ENCODE peak calls at places on chromosome 5, in ten cellular contexts. U, F, O, M, A, R, D, P, Z and C are unnamed samples.

GRCh38 chr5:153523831-153524230 is 33.4 kb downstream of the GRIA1 start:
- DNase-seq in P (no peak), U (peak), A (no peak), D (no peak), O (no peak), M (no peak), Z (peak), F (peak), R (no peak), C (no peak)

GRCh38 chr5:133544346-133544745 is 68.0 kb downstream of the FSTL4 start:
- DNase-seq in U (no peak), P (no peak), R (no peak), A (no peak), D (no peak), Z (no peak), F (no peak), O (no peak), M (no peak), C (no peak)

GRCh38 chr5:1336106-1336561 is 8.8 kb downstream of the CLPTM1L start:
- DNase-seq in R (no peak), A (no peak), P (no peak), O (no peak), F (no peak), M (no peak), D (no peak), U (no peak), Z (no peak), C (no peak)

GRCh38 chr5:77321793-77322394 is 111.4 kb downstream of the PDE8B start:
- DNase-seq in Z (no peak), P (no peak), D (no peak), F (no peak), M (peak), O (no peak), R (no peak), A (no peak), U (no peak), C (peak)

GRCh38 chr5:142527664-142528295 is 158.1 kb downstream of the FGF1 start:
- DNase-seq in D (no peak), F (no peak), U (no peak), R (no peak), P (no peak), Z (no peak), M (no peak), O (no peak), A (no peak), C (no peak)

GRCh38 chr5:175214152-175214551 is 229.8 kb downstream of the DRD1 start:
- DNase-seq in Z (peak), R (no peak), O (no peak), U (peak), M (no peak), P (no peak), A (peak), F (peak), D (peak), C (no peak)

GRCh38 chr5:80153586-80154126 is 102.2 kb downstream of the SERINC5 start:
- DNase-seq in R (peak), M (no peak), A (no peak), Z (no peak), D (no peak), P (no peak), O (no peak), U (no peak), F (no peak), C (no peak)

GRCh38 chr5:175572922-175573321 is 84.9 kb upstream of the HRH2 start:
- DNase-seq in D (no peak), U (peak), R (no peak), Z (peak), P (no peak), M (no peak), F (peak), A (no peak), O (no peak), C (no peak)

GRCh38 chr5:154644745-154645411 is 110.3 kb upstream of the LARP1 start:
- DNase-seq in M (no peak), D (no peak), O (no peak), F (no peak), Z (no peak), A (no peak), R (no peak), P (no peak), U (no peak), C (no peak)

GRCh38 chr5:169728418-169728817 is 91.3 kb downstream of the DOCK2 start:
- DNase-seq in D (no peak), R (no peak), Z (no peak), O (no peak), A (no peak), P (no peak), M (no peak), U (no peak), F (no peak), C (no peak)

GRCh38 chr5:137146402-137146889 is 352.7 kb downstream of the SPOCK1 start:
- DNase-seq in U (peak), R (no peak), F (peak), Z (peak), D (no peak), P (no peak), A (peak), O (no peak), M (no peak), C (no peak)

GRCh38 chr5:149456597-149457392 is 77.7 kb upstream of the IL17B start:
- DNase-seq in M (no peak), O (no peak), Z (peak), A (no peak), R (no peak), D (no peak), U (no peak), F (no peak), P (no peak), C (no peak)

GRCh38 chr5:62284946-62285891 is 20.8 kb upstream of the KIF2A start:
- DNase-seq in A (no peak), M (no peak), U (no peak), R (no peak), O (peak), P (no peak), F (no peak), D (no peak), Z (no peak), C (no peak)

GRCh38 chr5:66949066-66949465 is 247.5 kb downstream of the CD180 start:
- DNase-seq in D (no peak), U (no peak), F (no peak), O (no peak), A (no peak), Z (no peak), M (no peak), R (no peak), P (no peak), C (no peak)

GRCh38 chr5:175590471-175590881 is 67.4 kb upstream of the HRH2 start:
- DNase-seq in F (peak), P (no peak), Z (peak), O (no peak), R (peak), A (peak), D (no peak), U (peak), M (no peak), C (no peak)

GRCh38 chr5:139765409-139766217 is 30.0 kb upstream of the PSD2 start:
- DNase-seq in O (peak), A (peak), Z (peak), D (peak), R (peak), M (peak), U (peak), P (peak), F (peak), C (peak)

GRCh38 chr5:57042524-57042931 is 90.6 kb upstream of the MIER3 start:
- DNase-seq in Z (no peak), M (no peak), A (no peak), R (no peak), U (no peak), D (no peak), P (no peak), F (no peak), O (no peak), C (no peak)

GRCh38 chr5:130400091-130400490 is 495.8 kb downstream of the CHSY3 start:
- DNase-seq in F (peak), A (no peak), P (no peak), M (peak), U (peak), Z (peak), D (no peak), R (peak), O (no peak), C (no peak)

GRCh38 chr5:75681125-75681830 is 36.0 kb downstream of the POC5 start:
- DNase-seq in O (no peak), U (peak), A (peak), D (no peak), P (no peak), F (peak), M (peak), Z (peak), R (peak), C (peak)

GRCh38 chr5:151810907-151811306 is 39.2 kb downstream of the G3BP1 start:
- DNase-seq in U (peak), M (no peak), R (no peak), P (no peak), D (no peak), F (peak), O (no peak), A (no peak), Z (no peak), C (no peak)

GRCh38 chr5:128566170-128566569 is 28.1 kb upstream of the FBN2 start:
- DNase-seq in R (peak), O (no peak), P (no peak), A (no peak), Z (no peak), D (no peak), M (no peak), U (no peak), F (no peak), C (no peak)

GRCh38 chr5:140576776-140577201 is 12.2 kb downstream of the SLC35A4 start:
- DNase-seq in P (no peak), D (no peak), Z (peak), M (no peak), O (no peak), R (no peak), F (no peak), U (no peak), A (no peak), C (no peak)

GRCh38 chr5:156155638-156156037 is 171.3 kb upstream of the SGCD start:
- DNase-seq in F (no peak), M (no peak), O (no peak), P (no peak), R (peak), Z (no peak), A (no peak), D (no peak), U (no peak), C (no peak)

GRCh38 chr5:141963706-141964105 is 5.2 kb upstream of the RNF14 start:
- DNase-seq in M (no peak), Z (no peak), A (no peak), R (no peak), D (no peak), F (no peak), O (no peak), P (no peak), U (peak), C (no peak)

GRCh38 chr5:24042688-24043087 is 535.3 kb downstream of the PRDM9 start:
- DNase-seq in U (no peak), O (no peak), F (no peak), R (no peak), D (no peak), M (no peak), A (no peak), P (no peak), Z (no peak), C (no peak)

GRCh38 chr5:131274341-131275063 is 10.6 kb downstream of the CDC42SE2 start:
- DNase-seq in M (no peak), F (no peak), U (no peak), R (no peak), P (no peak), D (no peak), A (no peak), O (no peak), Z (no peak), C (no peak)

GRCh38 chr5:81825237-81825636 is 74.3 kb upstream of the SSBP2 start:
- DNase-seq in F (peak), Z (peak), P (no peak), R (peak), O (no peak), M (no peak), D (peak), U (peak), A (peak), C (no peak)